ENCODE peak calls at places on chromosome 18, in eight cellular contexts. R is HepG2, F is neural progenitor cell, S is OCI-LY7, O is astrocyte, A is HCT116, W is GM23338, G is mesenchymal stem cell. Q is an unnamed sample.

GRCh38 chr18:11043694-11044093 is 105.7 kb downstream of the PIEZO2 start:
- DNase-seq in R (peak), W (no peak), O (no peak), S (no peak), A (no peak), F (no peak), G (no peak), Q (no peak)

GRCh38 chr18:2411381-2411977 is 159.8 kb downstream of the METTL4 start:
- DNase-seq in O (peak), G (peak), W (no peak), R (no peak), F (no peak), S (no peak), A (no peak), Q (peak)

GRCh38 chr18:62505669-62506494 is 16.9 kb upstream of the ZCCHC2 start:
- DNase-seq in F (no peak), W (no peak), R (no peak), G (peak), A (no peak), S (peak), O (no peak), Q (no peak)

GRCh38 chr18:46731316-46731715 is 25.5 kb downstream of the ST8SIA5 start:
- DNase-seq in O (no peak), A (no peak), W (no peak), F (no peak), G (no peak), R (no peak), S (no peak), Q (no peak)

GRCh38 chr18:58669731-58670379 is 1.4 kb upstream of the MALT1 start:
- DNase-seq in W (no peak), G (peak), A (peak), R (peak), O (peak), F (no peak), S (no peak), Q (peak)

GRCh38 chr18:58239879-58240278 is 195.9 kb downstream of the NEDD4L start:
- DNase-seq in F (no peak), S (no peak), R (no peak), O (no peak), W (no peak), A (no peak), G (no peak), Q (no peak)

GRCh38 chr18:54479365-54479764 is 111.7 kb upstream of the DYNAP start:
- DNase-seq in O (no peak), A (no peak), G (no peak), R (no peak), F (peak), W (peak), S (no peak), Q (no peak)

GRCh38 chr18:47174545-47175116 is 1.5 kb downstream of the IER3IP1 start:
- DNase-seq in O (no peak), A (no peak), W (peak), S (no peak), F (no peak), G (no peak), R (no peak), Q (peak)

GRCh38 chr18:56756971-56757370 is 105.8 kb downstream of the WDR7 start:
- DNase-seq in G (no peak), O (no peak), A (no peak), W (no peak), R (no peak), S (no peak), F (no peak), Q (no peak)

GRCh38 chr18:25560369-25560768 is 208.4 kb upstream of the ZNF521 start:
- DNase-seq in S (no peak), O (no peak), W (no peak), R (no peak), F (no peak), A (no peak), G (no peak), Q (no peak)

GRCh38 chr18:32473325-32473724 is 2.6 kb upstream of the GAREM1 start:
- DNase-seq in G (no peak), O (no peak), A (no peak), F (no peak), R (no peak), S (no peak), W (no peak), Q (no peak)

GRCh38 chr18:46659484-46659883 is 2.5 kb upstream of the LOXHD1 start:
- DNase-seq in G (no peak), S (no peak), R (no peak), F (no peak), A (no peak), W (no peak), O (no peak), Q (no peak)

GRCh38 chr18:61062241-61062640 is 271.0 kb upstream of the CDH20 start:
- DNase-seq in W (no peak), G (no peak), R (no peak), S (no peak), F (no peak), O (no peak), A (no peak), Q (no peak)

GRCh38 chr18:2442726-2443275 is 128.5 kb downstream of the METTL4 start:
- DNase-seq in R (no peak), G (no peak), O (peak), A (no peak), S (no peak), W (no peak), F (no peak), Q (peak)

GRCh38 chr18:75364512-75364911 is 63.0 kb downstream of the SMIM21 start:
- DNase-seq in R (no peak), O (no peak), G (peak), W (no peak), A (no peak), F (no peak), S (no peak), Q (no peak)

GRCh38 chr18:9488535-9488934 is 13.2 kb downstream of the RALBP1 start:
- DNase-seq in A (no peak), W (no peak), O (no peak), R (no peak), S (no peak), G (no peak), F (no peak), Q (no peak)

GRCh38 chr18:63336366-63337099 is 17.0 kb upstream of the BCL2 start:
- DNase-seq in A (peak), S (no peak), W (no peak), O (peak), R (peak), F (no peak), G (peak), Q (peak)

GRCh38 chr18:23580677-23581367 is 5.5 kb downstream of the NPC1 start:
- DNase-seq in W (no peak), A (no peak), R (no peak), F (no peak), S (no peak), G (peak), O (peak), Q (no peak)

GRCh38 chr18:48139427-48140347 is 209.2 kb upstream of the SMAD2 start:
- DNase-seq in A (no peak), W (peak), O (no peak), G (no peak), R (no peak), S (no peak), F (no peak), Q (peak)

GRCh38 chr18:69948919-69949537 is 1.4 kb upstream of the CD226 start:
- DNase-seq in F (no peak), R (no peak), A (no peak), S (no peak), W (peak), O (no peak), G (no peak), Q (no peak)

GRCh38 chr18:66013976-66014375 is 263.2 kb downstream of the CDH7 start:
- DNase-seq in R (no peak), G (no peak), S (no peak), A (no peak), W (no peak), F (no peak), O (peak), Q (peak)

GRCh38 chr18:57516068-57516467 is 70.4 kb downstream of the FECH start:
- DNase-seq in A (no peak), O (no peak), R (no peak), G (no peak), F (no peak), S (no peak), W (no peak), Q (no peak)

GRCh38 chr18:65737346-65737745 is 13.5 kb upstream of the CDH7 start:
- DNase-seq in F (peak), R (no peak), S (no peak), W (no peak), G (no peak), A (no peak), O (no peak), Q (no peak)

GRCh38 chr18:29749699-29750098 is 1292.8 kb downstream of the DSC3 start:
- DNase-seq in W (no peak), G (peak), R (no peak), S (no peak), A (no peak), O (peak), F (no peak), Q (no peak)

GRCh38 chr18:10417679-10418078 is 36.8 kb upstream of the APCDD1 start:
- DNase-seq in R (no peak), A (no peak), F (no peak), S (no peak), W (no peak), O (peak), G (no peak), Q (no peak)

GRCh38 chr18:13470555-13471494 is 252.3 kb downstream of the LDLRAD4 start:
- DNase-seq in A (no peak), S (no peak), F (peak), O (no peak), R (peak), G (no peak), W (no peak), Q (no peak)

GRCh38 chr18:3898866-3899613 is 449.1 kb downstream of the TGIF1 start:
- DNase-seq in O (no peak), S (no peak), F (no peak), G (no peak), A (no peak), W (no peak), R (no peak), Q (no peak)

GRCh38 chr18:39558658-39559057 is 1993.1 kb upstream of the CELF4 start:
- DNase-seq in A (no peak), R (no peak), S (no peak), O (peak), G (no peak), W (no peak), F (no peak), Q (no peak)

GRCh38 chr18:13797157-13797611 is 26.8 kb upstream of the MC5R start:
- DNase-seq in A (no peak), W (no peak), F (no peak), R (peak), S (no peak), O (peak), G (no peak), Q (peak)

GRCh38 chr18:48544661-48545415 is 6.0 kb downstream of the CTIF start:
- DNase-seq in S (no peak), R (no peak), F (no peak), W (no peak), O (no peak), A (no peak), G (no peak), Q (no peak)

GRCh38 chr18:50659091-50660003 is 99.5 kb downstream of the MAPK4 start:
- DNase-seq in O (no peak), W (no peak), G (no peak), A (peak), F (no peak), R (peak), S (no peak), Q (no peak)

DNA sequence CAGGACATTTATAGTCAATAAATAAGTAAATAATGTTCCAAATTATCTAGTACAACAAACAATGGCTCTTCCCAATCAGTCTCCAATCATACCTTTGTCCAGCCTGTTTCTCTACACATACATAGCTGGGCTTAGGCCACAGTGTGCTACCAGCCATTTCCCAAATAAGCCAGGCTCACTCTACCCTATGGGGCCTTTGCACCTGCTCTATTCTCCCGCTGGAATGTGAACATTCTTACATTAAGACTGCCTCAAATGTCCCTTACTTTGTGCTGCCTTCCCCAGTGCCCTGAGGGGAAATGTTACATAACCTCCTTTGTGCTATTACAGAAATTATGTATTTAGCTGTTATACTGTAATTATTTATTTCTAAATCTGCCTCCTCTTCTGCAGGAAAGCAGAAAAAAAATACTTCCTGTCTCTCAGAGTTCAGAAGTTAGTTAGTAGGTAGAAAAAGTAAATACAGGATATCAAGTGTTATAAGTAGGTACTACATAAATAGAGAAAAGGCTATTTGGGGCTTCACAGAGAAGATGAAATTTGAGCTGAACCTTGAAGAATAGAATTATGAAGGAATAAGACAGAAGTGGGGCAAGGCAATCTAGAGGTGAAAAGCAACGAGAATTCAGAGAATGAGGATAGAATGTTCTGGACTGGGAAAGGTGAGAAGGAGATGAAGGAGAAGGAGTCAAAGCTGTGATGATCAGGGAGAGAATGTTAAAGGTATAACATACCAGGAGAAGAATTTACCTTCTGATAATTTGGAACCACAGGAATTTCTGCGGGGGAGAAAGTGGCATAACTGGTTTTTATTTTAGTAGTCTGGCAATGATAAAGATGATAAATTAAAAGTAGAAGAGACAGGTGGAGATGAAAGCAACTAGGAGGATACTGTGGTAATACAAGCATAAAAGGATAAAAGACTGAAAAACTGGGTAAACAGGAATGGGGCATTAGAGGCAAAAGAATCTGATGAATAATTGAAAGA is 37.0 kb downstream of the ROCK1 start:
- DNase-seq in F (peak), W (peak), O (no peak), S (peak), A (peak), G (no peak), R (no peak), Q (peak)
- H3K4me2 ChIP-seq in F (no peak), W (no peak), O (no peak), S (peak), A (peak), G (no peak), R (no peak), Q (peak)

GRCh38 chr18:43134876-43135275 is 19.4 kb upstream of the RIT2 start:
- DNase-seq in F (no peak), G (no peak), W (no peak), A (no peak), S (no peak), O (no peak), R (no peak), Q (no peak)

GRCh38 chr18:43125471-43125870 is 10.0 kb upstream of the RIT2 start:
- DNase-seq in G (no peak), A (no peak), F (no peak), R (no peak), O (no peak), W (no peak), S (no peak), Q (no peak)

DNA sequence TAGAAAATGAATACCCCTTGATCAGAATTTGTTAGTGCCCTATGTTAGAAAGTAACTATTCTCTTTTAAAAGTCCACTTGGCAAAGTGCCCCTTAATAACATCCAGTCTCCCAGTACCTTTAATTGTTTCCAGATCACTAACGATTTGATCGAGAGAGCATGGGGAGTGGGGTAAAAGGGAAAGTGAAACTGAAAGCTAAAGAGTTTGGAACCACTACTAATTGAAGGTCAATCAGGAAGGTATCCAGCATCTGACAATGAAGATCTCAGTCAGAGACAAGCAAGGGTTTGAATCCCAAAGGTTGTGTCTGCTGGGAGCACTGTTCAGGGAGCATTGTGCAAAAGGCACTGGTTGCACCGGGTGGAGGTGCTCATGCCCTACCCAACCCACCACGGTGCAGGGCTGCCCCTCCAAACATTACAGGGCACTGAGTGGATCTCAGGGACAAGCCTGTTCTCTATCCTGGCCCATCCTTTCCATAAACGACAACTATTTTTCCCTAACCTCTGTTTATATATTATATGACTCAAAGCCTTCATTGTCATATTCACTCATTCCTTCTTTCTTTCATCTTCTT is 14.6 kb upstream of the RIT2 start:
- DNase-seq in F (no peak), A (no peak), W (no peak), G (peak), S (no peak), R (no peak), O (peak), Q (no peak)
- H3K4me2 ChIP-seq in F (no peak), A (no peak), W (no peak), G (no peak), S (no peak), R (peak), O (peak), Q (peak)

GRCh38 chr18:396251-396555 is 104.3 kb downstream of the COLEC12 start:
- DNase-seq in F (no peak), R (no peak), G (no peak), O (no peak), S (no peak), A (no peak), W (no peak), Q (no peak)

GRCh38 chr18:394276-394996 is 106.1 kb downstream of the COLEC12 start:
- DNase-seq in R (no peak), G (no peak), S (no peak), W (no peak), A (no peak), F (no peak), O (no peak), Q (no peak)

GRCh38 chr18:396571-396970 is 103.9 kb downstream of the COLEC12 start:
- DNase-seq in W (no peak), G (no peak), F (no peak), O (no peak), S (no peak), R (no peak), A (no peak), Q (no peak)

GRCh38 chr18:394997-395383 is 105.5 kb downstream of the COLEC12 start:
- DNase-seq in W (no peak), O (peak), G (peak), A (no peak), S (no peak), R (no peak), F (no peak), Q (no peak)

DNA sequence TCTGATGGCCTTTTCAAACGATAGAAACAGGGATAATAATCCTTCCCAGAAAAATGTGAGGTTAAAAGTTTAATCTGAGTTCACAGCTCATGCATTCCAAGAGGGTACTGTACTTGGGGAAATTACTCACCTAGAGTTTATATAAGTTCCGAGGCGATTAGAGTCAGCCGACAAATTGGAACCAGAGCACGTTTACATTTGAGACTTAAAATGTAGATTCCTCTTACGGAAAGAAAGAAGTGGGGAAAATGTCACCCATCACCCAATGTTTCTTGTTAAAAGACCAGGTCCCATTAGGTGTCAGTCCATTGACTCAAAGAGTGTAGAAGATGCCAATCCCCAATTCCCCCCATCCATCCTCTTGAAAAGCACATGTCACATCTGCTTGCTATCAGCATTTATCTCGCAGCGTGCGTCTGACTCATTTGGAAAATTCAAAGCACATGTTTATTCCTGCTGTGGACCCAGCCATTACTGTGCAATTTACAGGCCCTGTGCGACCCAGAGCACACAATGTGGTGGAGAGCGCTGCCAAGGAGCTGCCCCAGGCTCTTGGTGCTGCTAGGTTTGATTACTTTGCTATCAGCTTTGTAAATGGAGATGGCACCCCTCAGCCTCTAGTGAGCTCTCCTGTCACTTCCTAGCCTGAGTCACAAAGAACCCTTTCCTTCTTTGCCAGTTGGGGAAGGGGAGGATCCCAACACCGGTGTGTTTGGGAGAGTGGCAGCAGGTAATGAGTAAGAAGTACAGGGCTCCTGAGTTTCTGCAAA is 104.8 kb downstream of the COLEC12 start:
- DNase-seq in R (no peak), O (peak), F (no peak), A (no peak), S (no peak), W (no peak), G (peak), Q (peak)
- H3K4me2 ChIP-seq in R (no peak), O (peak), F (no peak), A (no peak), S (no peak), W (no peak), G (no peak), Q (no peak)

DNA sequence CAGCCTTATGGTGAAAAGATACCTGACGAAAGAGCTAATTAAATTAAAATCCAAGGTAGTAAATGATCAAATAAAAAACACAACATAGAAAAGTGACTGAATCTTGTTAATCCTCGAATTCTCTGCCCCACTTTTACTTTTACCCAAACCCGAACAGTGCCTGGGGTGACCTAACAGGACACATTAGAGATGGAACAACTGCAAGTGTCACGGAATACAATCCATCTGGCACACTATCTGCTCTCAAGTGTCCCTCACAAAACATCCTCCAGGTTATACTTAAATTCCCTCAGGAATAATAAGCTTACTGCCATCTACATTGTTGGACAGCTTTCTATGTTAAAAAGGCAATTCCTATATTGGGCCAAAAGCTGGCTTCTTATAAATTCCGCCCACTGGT is 236.3 kb upstream of the SLC14A2 start:
- DNase-seq in S (no peak), G (no peak), R (no peak), O (no peak), A (no peak), W (no peak), F (no peak), Q (no peak)
- H3K4me2 ChIP-seq in S (no peak), G (no peak), R (no peak), O (no peak), A (no peak), W (no peak), F (no peak), Q (no peak)

GRCh38 chr18:55658598-55658997 is 70.6 kb upstream of the TCF4 start:
- DNase-seq in G (no peak), O (no peak), F (no peak), A (no peak), W (no peak), R (no peak), S (no peak), Q (no peak)
- H3K4me2 ChIP-seq in G (no peak), O (no peak), F (no peak), A (no peak), W (no peak), R (no peak), S (no peak), Q (no peak)

GRCh38 chr18:79397830-79398761 is 2.4 kb downstream of the NFATC1 start:
- DNase-seq in R (no peak), A (no peak), S (peak), F (no peak), O (no peak), G (no peak), W (no peak), Q (no peak)
- H3K4me2 ChIP-seq in R (no peak), A (no peak), S (peak), F (no peak), O (peak), G (no peak), W (peak), Q (no peak)

Q was measured in PC-9.